ENCODE peak calls at places on chromosomes 5 and 9, in seven cellular contexts. One of them, this sample, is unnamed.

GRCh38 chr9:88521308-88521707 is 13.7 kb upstream of the NXNL2 start:
- DNase-seq in heart left ventricle: no peak
- DNase-seq in mucosa of descending colon: no peak
- DNase-seq in fibroblast of the aortic adventitia: no peak
- DNase-seq in H1: no peak
- DNase-seq in GM12878: no peak
- DNase-seq in PC-9: no peak
- DNase-seq in this sample: no peak

GRCh38 chr9:116870566-116870965 is 183.5 kb downstream of the TRIM32 start:
- DNase-seq in fibroblast of the aortic adventitia: no peak
- DNase-seq in heart left ventricle: no peak
- DNase-seq in GM12878: no peak
- DNase-seq in mucosa of descending colon: no peak
- DNase-seq in PC-9: peak
- DNase-seq in H1: peak
- DNase-seq in this sample: no peak

GRCh38 chr5:138466058-138466899 is 1.0 kb downstream of the EGR1 start:
- DNase-seq in GM12878: no peak
- DNase-seq in mucosa of descending colon: no peak
- DNase-seq in PC-9: no peak
- DNase-seq in heart left ventricle: no peak
- DNase-seq in H1: no peak
- DNase-seq in fibroblast of the aortic adventitia: peak
- DNase-seq in this sample: no peak

GRCh38 chr5:43305948-43306563 is 7.2 kb downstream of the HMGCS1 start:
- DNase-seq in mucosa of descending colon: peak
- DNase-seq in fibroblast of the aortic adventitia: peak
- DNase-seq in heart left ventricle: no peak
- DNase-seq in PC-9: no peak
- DNase-seq in H1: no peak
- DNase-seq in GM12878: peak
- DNase-seq in this sample: peak

GRCh38 chr9:36037580-36038169 is 962 bp downstream of the RECK start:
- DNase-seq in fibroblast of the aortic adventitia: peak
- DNase-seq in GM12878: no peak
- DNase-seq in H1: no peak
- DNase-seq in mucosa of descending colon: no peak
- DNase-seq in heart left ventricle: no peak
- DNase-seq in PC-9: no peak
- DNase-seq in this sample: peak

GRCh38 chr5:82406200-82406773 is 128.1 kb upstream of the RPS23 start:
- DNase-seq in GM12878: no peak
- DNase-seq in mucosa of descending colon: no peak
- DNase-seq in PC-9: peak
- DNase-seq in fibroblast of the aortic adventitia: peak
- DNase-seq in heart left ventricle: no peak
- DNase-seq in H1: no peak
- DNase-seq in this sample: no peak

GRCh38 chr9:96129698-96130097 is 172.3 kb downstream of the HSD17B3 start:
- DNase-seq in GM12878: no peak
- DNase-seq in fibroblast of the aortic adventitia: no peak
- DNase-seq in mucosa of descending colon: no peak
- DNase-seq in H1: no peak
- DNase-seq in heart left ventricle: no peak
- DNase-seq in PC-9: no peak
- DNase-seq in this sample: no peak

GRCh38 chr5:171306785-171307591 is 2.1 kb upstream of the TLX3 start:
- DNase-seq in GM12878: no peak
- DNase-seq in heart left ventricle: no peak
- DNase-seq in PC-9: no peak
- DNase-seq in mucosa of descending colon: no peak
- DNase-seq in fibroblast of the aortic adventitia: no peak
- DNase-seq in H1: peak
- DNase-seq in this sample: no peak

GRCh38 chr9:110104201-110104845 is 103.6 kb downstream of the C9orf152 start:
- DNase-seq in mucosa of descending colon: no peak
- DNase-seq in GM12878: no peak
- DNase-seq in heart left ventricle: no peak
- DNase-seq in fibroblast of the aortic adventitia: peak
- DNase-seq in PC-9: peak
- DNase-seq in H1: no peak
- DNase-seq in this sample: no peak

GRCh38 chr5:157025093-157025698 is 33.7 kb downstream of the HAVCR1 start:
- DNase-seq in H1: no peak
- DNase-seq in heart left ventricle: no peak
- DNase-seq in fibroblast of the aortic adventitia: no peak
- DNase-seq in PC-9: no peak
- DNase-seq in GM12878: peak
- DNase-seq in mucosa of descending colon: no peak
- DNase-seq in this sample: no peak

DNA sequence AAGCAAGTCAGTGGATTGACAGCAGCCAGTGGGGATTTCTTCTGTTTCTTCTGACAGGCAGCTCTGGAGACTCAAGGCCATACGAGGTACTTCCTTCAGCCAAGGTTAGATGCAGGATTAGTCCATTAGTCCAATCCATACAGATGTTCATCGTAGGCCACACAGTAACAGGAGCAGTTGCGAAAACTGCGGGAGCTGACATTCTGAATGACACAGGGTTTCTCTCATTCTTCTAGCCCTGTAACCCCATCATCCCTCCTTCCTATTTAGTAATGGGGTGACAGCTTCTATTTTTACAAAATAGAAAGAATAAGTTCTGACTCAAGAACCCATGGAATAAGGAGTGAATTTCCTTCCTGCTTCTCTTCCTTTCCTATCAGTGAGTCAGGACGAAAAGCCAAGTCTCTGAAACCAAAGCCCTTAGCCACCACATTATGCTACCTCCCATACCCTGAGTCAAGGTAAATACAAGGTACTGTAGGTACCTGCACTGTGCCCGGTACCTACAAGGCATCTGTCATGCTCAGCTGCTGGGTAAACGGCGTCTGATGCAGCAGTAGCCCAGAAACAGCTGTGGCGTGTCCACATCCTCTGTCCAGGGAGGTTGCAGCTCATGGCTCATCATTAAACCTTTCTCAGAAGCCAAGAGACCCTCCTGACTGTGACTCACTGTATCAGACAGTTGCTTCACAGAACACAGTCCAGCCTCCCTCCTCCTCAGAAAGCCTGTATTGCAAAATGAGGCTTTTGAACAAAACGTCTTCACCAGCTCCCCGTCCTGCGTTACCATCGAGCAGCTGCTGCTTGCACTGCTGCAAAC is 84.3 kb downstream of the ESM1 start:
- DNase-seq in mucosa of descending colon: peak
- DNase-seq in GM12878: no peak
- DNase-seq in fibroblast of the aortic adventitia: peak
- DNase-seq in heart left ventricle: no peak
- DNase-seq in PC-9: no peak
- DNase-seq in H1: no peak
- DNase-seq in this sample: no peak
- H3K4me3 ChIP-seq in mucosa of descending colon: no peak
- H3K4me3 ChIP-seq in GM12878: no peak
- H3K4me3 ChIP-seq in fibroblast of the aortic adventitia: no peak
- H3K4me3 ChIP-seq in heart left ventricle: no peak
- H3K4me3 ChIP-seq in PC-9: no peak
- H3K4me3 ChIP-seq in H1: no peak
- H3K4me3 ChIP-seq in this sample: no peak

DNA sequence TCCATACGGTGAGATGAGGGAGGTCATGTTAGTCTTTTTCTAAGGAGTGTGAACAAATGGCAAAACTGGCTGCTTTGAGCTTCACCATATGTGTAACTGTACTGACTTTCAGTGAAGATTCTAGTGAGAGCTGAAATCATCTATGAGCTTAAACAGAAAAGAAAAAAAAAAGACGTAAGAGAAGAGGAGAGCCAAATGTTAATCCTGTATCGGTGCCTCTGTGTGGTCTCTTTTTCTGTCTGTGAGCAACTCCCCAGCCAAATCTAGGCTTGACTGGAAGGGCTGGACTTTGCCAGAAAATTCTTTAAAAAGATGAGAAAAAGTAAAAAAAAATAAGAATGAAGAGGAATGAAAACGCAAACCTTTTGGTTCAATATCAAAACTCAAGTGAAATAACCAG is 209.7 kb upstream of the TUT7 start:
- DNase-seq in H1: no peak
- DNase-seq in fibroblast of the aortic adventitia: no peak
- DNase-seq in heart left ventricle: no peak
- DNase-seq in GM12878: no peak
- DNase-seq in PC-9: no peak
- DNase-seq in mucosa of descending colon: no peak
- DNase-seq in this sample: no peak
- H3K4me3 ChIP-seq in H1: no peak
- H3K4me3 ChIP-seq in fibroblast of the aortic adventitia: no peak
- H3K4me3 ChIP-seq in heart left ventricle: no peak
- H3K4me3 ChIP-seq in GM12878: no peak
- H3K4me3 ChIP-seq in PC-9: no peak
- H3K4me3 ChIP-seq in mucosa of descending colon: no peak
- H3K4me3 ChIP-seq in this sample: no peak

GRCh38 chr5:64769856-64770255 is 1.1 kb downstream of the CWC27 start:
- DNase-seq in fibroblast of the aortic adventitia: no peak
- DNase-seq in heart left ventricle: no peak
- DNase-seq in H1: no peak
- DNase-seq in PC-9: no peak
- DNase-seq in mucosa of descending colon: no peak
- DNase-seq in GM12878: no peak
- DNase-seq in this sample: no peak
- H3K4me3 ChIP-seq in fibroblast of the aortic adventitia: peak
- H3K4me3 ChIP-seq in heart left ventricle: peak
- H3K4me3 ChIP-seq in H1: no peak
- H3K4me3 ChIP-seq in PC-9: peak
- H3K4me3 ChIP-seq in mucosa of descending colon: no peak
- H3K4me3 ChIP-seq in GM12878: peak
- H3K4me3 ChIP-seq in this sample: peak

GRCh38 chr9:69323886-69324285 is 1.1 kb upstream of the ENTREP1 start:
- DNase-seq in PC-9: no peak
- DNase-seq in heart left ventricle: no peak
- DNase-seq in H1: no peak
- DNase-seq in mucosa of descending colon: no peak
- DNase-seq in GM12878: no peak
- DNase-seq in fibroblast of the aortic adventitia: peak
- DNase-seq in this sample: no peak

GRCh38 chr9:69325409-69326212 is 596 bp downstream of the ENTREP1 start:
- DNase-seq in PC-9: peak
- DNase-seq in mucosa of descending colon: peak
- DNase-seq in heart left ventricle: peak
- DNase-seq in H1: peak
- DNase-seq in fibroblast of the aortic adventitia: no peak
- DNase-seq in GM12878: no peak
- DNase-seq in this sample: no peak

GRCh38 chr9:69322256-69322655 is 2.8 kb upstream of the ENTREP1 start:
- DNase-seq in fibroblast of the aortic adventitia: no peak
- DNase-seq in GM12878: no peak
- DNase-seq in H1: no peak
- DNase-seq in mucosa of descending colon: no peak
- DNase-seq in PC-9: no peak
- DNase-seq in heart left ventricle: no peak
- DNase-seq in this sample: no peak

GRCh38 chr9:69324549-69325401 is at the start of gene ENTREP1:
- DNase-seq in GM12878: no peak
- DNase-seq in H1: peak
- DNase-seq in PC-9: peak
- DNase-seq in mucosa of descending colon: peak
- DNase-seq in heart left ventricle: peak
- DNase-seq in fibroblast of the aortic adventitia: peak
- DNase-seq in this sample: no peak

DNA sequence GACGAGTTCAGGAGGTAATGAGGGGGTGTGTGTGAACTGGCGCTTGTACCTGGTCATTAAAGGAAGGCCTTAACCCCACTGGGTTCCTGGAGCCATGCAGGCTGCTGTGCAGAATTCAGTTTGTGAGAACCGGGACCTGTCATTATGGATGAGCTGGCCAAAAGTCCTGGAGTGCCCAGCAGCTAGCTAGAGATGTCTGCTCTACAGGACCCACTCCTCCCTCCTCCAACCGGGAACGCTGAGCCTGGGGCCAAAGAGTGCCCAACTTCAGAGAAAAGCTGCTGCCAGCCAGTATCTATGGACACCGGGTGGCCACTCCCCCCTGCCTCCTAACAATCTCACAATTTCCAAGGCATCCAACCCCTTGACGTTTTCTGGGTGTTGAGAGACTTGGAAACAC is 1.2 kb downstream of the ENTREP1 start:
- DNase-seq in mucosa of descending colon: no peak
- DNase-seq in heart left ventricle: peak
- DNase-seq in H1: no peak
- DNase-seq in fibroblast of the aortic adventitia: no peak
- DNase-seq in GM12878: no peak
- DNase-seq in PC-9: no peak
- DNase-seq in this sample: no peak
- H3K4me3 ChIP-seq in mucosa of descending colon: no peak
- H3K4me3 ChIP-seq in heart left ventricle: peak
- H3K4me3 ChIP-seq in H1: peak
- H3K4me3 ChIP-seq in fibroblast of the aortic adventitia: no peak
- H3K4me3 ChIP-seq in GM12878: no peak
- H3K4me3 ChIP-seq in PC-9: no peak
- H3K4me3 ChIP-seq in this sample: no peak

GRCh38 chr9:98978231-98978681 is 34.5 kb downstream of the COL15A1 start:
- DNase-seq in GM12878: no peak
- DNase-seq in heart left ventricle: peak
- DNase-seq in mucosa of descending colon: no peak
- DNase-seq in H1: no peak
- DNase-seq in PC-9: no peak
- DNase-seq in fibroblast of the aortic adventitia: no peak
- DNase-seq in this sample: no peak
- H3K4me3 ChIP-seq in GM12878: no peak
- H3K4me3 ChIP-seq in heart left ventricle: no peak
- H3K4me3 ChIP-seq in mucosa of descending colon: no peak
- H3K4me3 ChIP-seq in H1: no peak
- H3K4me3 ChIP-seq in PC-9: no peak
- H3K4me3 ChIP-seq in fibroblast of the aortic adventitia: no peak
- H3K4me3 ChIP-seq in this sample: no peak

GRCh38 chr9:78026416-78026815 is 5.2 kb downstream of the GNAQ start:
- DNase-seq in mucosa of descending colon: no peak
- DNase-seq in fibroblast of the aortic adventitia: no peak
- DNase-seq in H1: no peak
- DNase-seq in PC-9: no peak
- DNase-seq in GM12878: no peak
- DNase-seq in heart left ventricle: no peak
- DNase-seq in this sample: no peak

GRCh38 chr9:78026947-78027346 is 4.7 kb downstream of the GNAQ start:
- DNase-seq in H1: no peak
- DNase-seq in fibroblast of the aortic adventitia: peak
- DNase-seq in heart left ventricle: no peak
- DNase-seq in GM12878: no peak
- DNase-seq in mucosa of descending colon: no peak
- DNase-seq in PC-9: no peak
- DNase-seq in this sample: no peak

GRCh38 chr9:78025186-78025585 is 6.4 kb downstream of the GNAQ start:
- DNase-seq in H1: no peak
- DNase-seq in fibroblast of the aortic adventitia: no peak
- DNase-seq in heart left ventricle: no peak
- DNase-seq in GM12878: no peak
- DNase-seq in PC-9: no peak
- DNase-seq in mucosa of descending colon: no peak
- DNase-seq in this sample: no peak

GRCh38 chr9:78021692-78022091 is 9.9 kb downstream of the GNAQ start:
- DNase-seq in heart left ventricle: peak
- DNase-seq in fibroblast of the aortic adventitia: peak
- DNase-seq in PC-9: no peak
- DNase-seq in mucosa of descending colon: peak
- DNase-seq in H1: no peak
- DNase-seq in GM12878: no peak
- DNase-seq in this sample: no peak

GRCh38 chr9:78023003-78023741 is 8.4 kb downstream of the GNAQ start:
- DNase-seq in fibroblast of the aortic adventitia: peak
- DNase-seq in mucosa of descending colon: peak
- DNase-seq in PC-9: no peak
- DNase-seq in heart left ventricle: no peak
- DNase-seq in H1: no peak
- DNase-seq in GM12878: no peak
- DNase-seq in this sample: no peak
- H3K4me3 ChIP-seq in fibroblast of the aortic adventitia: peak
- H3K4me3 ChIP-seq in mucosa of descending colon: no peak
- H3K4me3 ChIP-seq in PC-9: no peak
- H3K4me3 ChIP-seq in heart left ventricle: no peak
- H3K4me3 ChIP-seq in H1: no peak
- H3K4me3 ChIP-seq in GM12878: no peak
- H3K4me3 ChIP-seq in this sample: no peak